ENCODE peak calls at places on chromosomes 12 and 14, in seven cellular contexts. One of them, this sample, is unnamed.

GRCh38 chr12:117461732-117462131 is 100.3 kb upstream of the NOS1 start:
- DNase-seq in left ventricle myocardium superior: no peak
- DNase-seq in NCI-H226: no peak
- DNase-seq in retina: no peak
- DNase-seq in NCI-H345: no peak
- DNase-seq in NCI-H1092 treated with DMSO at 0.1 percent for 48 hours: no peak
- DNase-seq in stimulated activated CD4-positive, alpha-beta T cell treated with anti-CD3 and anti-CD28 coated beads, Interleukin-4, amount 100 ng/mL, for 4 hours: no peak
- DNase-seq in this sample: no peak

GRCh38 chr12:27800819-27801218 is 20.8 kb upstream of the MANSC4 start:
- DNase-seq in left ventricle myocardium superior: no peak
- DNase-seq in NCI-H226: no peak
- DNase-seq in retina: no peak
- DNase-seq in NCI-H345: no peak
- DNase-seq in NCI-H1092 treated with DMSO at 0.1 percent for 48 hours: no peak
- DNase-seq in stimulated activated CD4-positive, alpha-beta T cell treated with anti-CD3 and anti-CD28 coated beads, Interleukin-4, amount 100 ng/mL, for 4 hours: no peak
- DNase-seq in this sample: no peak

GRCh38 chr14:61574514-61574807 is 120.9 kb upstream of the HIF1A start:
- DNase-seq in left ventricle myocardium superior: no peak
- DNase-seq in NCI-H226: no peak
- DNase-seq in retina: peak
- DNase-seq in NCI-H345: no peak
- DNase-seq in NCI-H1092 treated with DMSO at 0.1 percent for 48 hours: no peak
- DNase-seq in stimulated activated CD4-positive, alpha-beta T cell treated with anti-CD3 and anti-CD28 coated beads, Interleukin-4, amount 100 ng/mL, for 4 hours: no peak
- DNase-seq in this sample: no peak

GRCh38 chr14:104203071-104203425 is 64.7 kb downstream of the KIF26A start:
- DNase-seq in left ventricle myocardium superior: no peak
- DNase-seq in NCI-H226: no peak
- DNase-seq in retina: no peak
- DNase-seq in NCI-H345: no peak
- DNase-seq in NCI-H1092 treated with DMSO at 0.1 percent for 48 hours: no peak
- DNase-seq in stimulated activated CD4-positive, alpha-beta T cell treated with anti-CD3 and anti-CD28 coated beads, Interleukin-4, amount 100 ng/mL, for 4 hours: no peak
- DNase-seq in this sample: no peak

GRCh38 chr12:78096909-78097597 is 266.4 kb downstream of the NAV3 start:
- DNase-seq in left ventricle myocardium superior: no peak
- DNase-seq in NCI-H226: no peak
- DNase-seq in retina: no peak
- DNase-seq in NCI-H345: peak
- DNase-seq in NCI-H1092 treated with DMSO at 0.1 percent for 48 hours: peak
- DNase-seq in stimulated activated CD4-positive, alpha-beta T cell treated with anti-CD3 and anti-CD28 coated beads, Interleukin-4, amount 100 ng/mL, for 4 hours: no peak
- DNase-seq in this sample: no peak

GRCh38 chr12:5259523-5259922 is 172.4 kb upstream of the NTF3 start:
- DNase-seq in left ventricle myocardium superior: no peak
- DNase-seq in NCI-H226: no peak
- DNase-seq in retina: no peak
- DNase-seq in NCI-H345: no peak
- DNase-seq in NCI-H1092 treated with DMSO at 0.1 percent for 48 hours: no peak
- DNase-seq in stimulated activated CD4-positive, alpha-beta T cell treated with anti-CD3 and anti-CD28 coated beads, Interleukin-4, amount 100 ng/mL, for 4 hours: no peak
- DNase-seq in this sample: no peak

GRCh38 chr14:54562334-54562733 is 4.6 kb upstream of the SAMD4A start:
- DNase-seq in left ventricle myocardium superior: no peak
- DNase-seq in NCI-H226: peak
- DNase-seq in retina: no peak
- DNase-seq in NCI-H345: peak
- DNase-seq in NCI-H1092 treated with DMSO at 0.1 percent for 48 hours: no peak
- DNase-seq in stimulated activated CD4-positive, alpha-beta T cell treated with anti-CD3 and anti-CD28 coated beads, Interleukin-4, amount 100 ng/mL, for 4 hours: no peak
- DNase-seq in this sample: no peak

GRCh38 chr14:47040490-47040889 is 388.9 kb upstream of the RPL10L start:
- DNase-seq in left ventricle myocardium superior: no peak
- DNase-seq in NCI-H226: peak
- DNase-seq in retina: peak
- DNase-seq in NCI-H345: peak
- DNase-seq in NCI-H1092 treated with DMSO at 0.1 percent for 48 hours: peak
- DNase-seq in stimulated activated CD4-positive, alpha-beta T cell treated with anti-CD3 and anti-CD28 coated beads, Interleukin-4, amount 100 ng/mL, for 4 hours: no peak
- DNase-seq in this sample: no peak

GRCh38 chr14:61003571-61003970 is 22.5 kb downstream of the SLC38A6 start:
- DNase-seq in left ventricle myocardium superior: no peak
- DNase-seq in NCI-H226: no peak
- DNase-seq in retina: no peak
- DNase-seq in NCI-H345: no peak
- DNase-seq in NCI-H1092 treated with DMSO at 0.1 percent for 48 hours: no peak
- DNase-seq in stimulated activated CD4-positive, alpha-beta T cell treated with anti-CD3 and anti-CD28 coated beads, Interleukin-4, amount 100 ng/mL, for 4 hours: no peak
- DNase-seq in this sample: no peak

GRCh38 chr12:94329366-94329765 is 130.3 kb downstream of the CEP83 start:
- DNase-seq in left ventricle myocardium superior: no peak
- DNase-seq in NCI-H226: no peak
- DNase-seq in retina: no peak
- DNase-seq in NCI-H345: no peak
- DNase-seq in NCI-H1092 treated with DMSO at 0.1 percent for 48 hours: peak
- DNase-seq in stimulated activated CD4-positive, alpha-beta T cell treated with anti-CD3 and anti-CD28 coated beads, Interleukin-4, amount 100 ng/mL, for 4 hours: no peak
- DNase-seq in this sample: no peak

GRCh38 chr12:25767613-25768012 is 190.9 kb upstream of the RASSF8 start:
- DNase-seq in left ventricle myocardium superior: no peak
- DNase-seq in NCI-H226: no peak
- DNase-seq in retina: no peak
- DNase-seq in NCI-H345: no peak
- DNase-seq in NCI-H1092 treated with DMSO at 0.1 percent for 48 hours: no peak
- DNase-seq in stimulated activated CD4-positive, alpha-beta T cell treated with anti-CD3 and anti-CD28 coated beads, Interleukin-4, amount 100 ng/mL, for 4 hours: no peak
- DNase-seq in this sample: no peak

GRCh38 chr12:103519632-103520031 is 23.9 kb upstream of the C12orf42 start:
- DNase-seq in left ventricle myocardium superior: no peak
- DNase-seq in NCI-H226: no peak
- DNase-seq in retina: no peak
- DNase-seq in NCI-H345: no peak
- DNase-seq in NCI-H1092 treated with DMSO at 0.1 percent for 48 hours: no peak
- DNase-seq in stimulated activated CD4-positive, alpha-beta T cell treated with anti-CD3 and anti-CD28 coated beads, Interleukin-4, amount 100 ng/mL, for 4 hours: no peak
- DNase-seq in this sample: no peak

GRCh38 chr12:115421796-115422709 is 738.1 kb upstream of the TBX3 start:
- DNase-seq in left ventricle myocardium superior: no peak
- DNase-seq in NCI-H226: no peak
- DNase-seq in retina: no peak
- DNase-seq in NCI-H345: no peak
- DNase-seq in NCI-H1092 treated with DMSO at 0.1 percent for 48 hours: no peak
- DNase-seq in stimulated activated CD4-positive, alpha-beta T cell treated with anti-CD3 and anti-CD28 coated beads, Interleukin-4, amount 100 ng/mL, for 4 hours: no peak
- DNase-seq in this sample: no peak

GRCh38 chr12:98820005-98820404 is 174.9 kb downstream of the APAF1 start:
- DNase-seq in left ventricle myocardium superior: no peak
- DNase-seq in NCI-H226: no peak
- DNase-seq in retina: no peak
- DNase-seq in NCI-H345: no peak
- DNase-seq in NCI-H1092 treated with DMSO at 0.1 percent for 48 hours: no peak
- DNase-seq in stimulated activated CD4-positive, alpha-beta T cell treated with anti-CD3 and anti-CD28 coated beads, Interleukin-4, amount 100 ng/mL, for 4 hours: no peak
- DNase-seq in this sample: no peak

GRCh38 chr14:94971750-94972149 is 185.6 kb downstream of the DICER1 start:
- DNase-seq in left ventricle myocardium superior: peak
- DNase-seq in NCI-H226: no peak
- DNase-seq in retina: no peak
- DNase-seq in NCI-H345: no peak
- DNase-seq in NCI-H1092 treated with DMSO at 0.1 percent for 48 hours: no peak
- DNase-seq in stimulated activated CD4-positive, alpha-beta T cell treated with anti-CD3 and anti-CD28 coated beads, Interleukin-4, amount 100 ng/mL, for 4 hours: no peak
- DNase-seq in this sample: no peak

GRCh38 chr12:50297027-50297426 is 13.7 kb upstream of the LIMA1 start:
- DNase-seq in left ventricle myocardium superior: no peak
- DNase-seq in NCI-H226: no peak
- DNase-seq in retina: no peak
- DNase-seq in NCI-H345: no peak
- DNase-seq in NCI-H1092 treated with DMSO at 0.1 percent for 48 hours: no peak
- DNase-seq in stimulated activated CD4-positive, alpha-beta T cell treated with anti-CD3 and anti-CD28 coated beads, Interleukin-4, amount 100 ng/mL, for 4 hours: no peak
- DNase-seq in this sample: no peak

GRCh38 chr12:46659032-46659703 is 166.6 kb downstream of the SLC38A4 start:
- DNase-seq in left ventricle myocardium superior: no peak
- DNase-seq in NCI-H226: no peak
- DNase-seq in retina: peak
- DNase-seq in NCI-H345: no peak
- DNase-seq in NCI-H1092 treated with DMSO at 0.1 percent for 48 hours: no peak
- DNase-seq in stimulated activated CD4-positive, alpha-beta T cell treated with anti-CD3 and anti-CD28 coated beads, Interleukin-4, amount 100 ng/mL, for 4 hours: no peak
- DNase-seq in this sample: no peak

GRCh38 chr14:23430733-23431105 is 4.7 kb downstream of the MYH7 start:
- DNase-seq in left ventricle myocardium superior: no peak
- DNase-seq in NCI-H226: no peak
- DNase-seq in retina: peak
- DNase-seq in NCI-H345: no peak
- DNase-seq in NCI-H1092 treated with DMSO at 0.1 percent for 48 hours: peak
- DNase-seq in stimulated activated CD4-positive, alpha-beta T cell treated with anti-CD3 and anti-CD28 coated beads, Interleukin-4, amount 100 ng/mL, for 4 hours: no peak
- DNase-seq in this sample: peak

GRCh38 chr14:72726444-72726843 is 167.5 kb downstream of the DPF3 start:
- DNase-seq in left ventricle myocardium superior: no peak
- DNase-seq in NCI-H226: no peak
- DNase-seq in retina: no peak
- DNase-seq in NCI-H345: no peak
- DNase-seq in NCI-H1092 treated with DMSO at 0.1 percent for 48 hours: no peak
- DNase-seq in stimulated activated CD4-positive, alpha-beta T cell treated with anti-CD3 and anti-CD28 coated beads, Interleukin-4, amount 100 ng/mL, for 4 hours: no peak
- DNase-seq in this sample: no peak

GRCh38 chr14:105944632-105945610 is 418.5 kb downstream of the TMEM121 start:
- DNase-seq in left ventricle myocardium superior: peak
- DNase-seq in NCI-H226: peak
- DNase-seq in retina: no peak
- DNase-seq in NCI-H345: peak
- DNase-seq in NCI-H1092 treated with DMSO at 0.1 percent for 48 hours: peak
- DNase-seq in stimulated activated CD4-positive, alpha-beta T cell treated with anti-CD3 and anti-CD28 coated beads, Interleukin-4, amount 100 ng/mL, for 4 hours: peak
- DNase-seq in this sample: peak

GRCh38 chr12:107032266-107032665 is 45.3 kb upstream of the MTERF2 start:
- DNase-seq in left ventricle myocardium superior: no peak
- DNase-seq in NCI-H226: no peak
- DNase-seq in retina: no peak
- DNase-seq in NCI-H345: no peak
- DNase-seq in NCI-H1092 treated with DMSO at 0.1 percent for 48 hours: no peak
- DNase-seq in stimulated activated CD4-positive, alpha-beta T cell treated with anti-CD3 and anti-CD28 coated beads, Interleukin-4, amount 100 ng/mL, for 4 hours: no peak
- DNase-seq in this sample: no peak

GRCh38 chr12:50505386-50505827 is 622 bp downstream of the DIP2B start:
- DNase-seq in left ventricle myocardium superior: no peak
- DNase-seq in NCI-H226: peak
- DNase-seq in retina: no peak
- DNase-seq in NCI-H345: no peak
- DNase-seq in NCI-H1092 treated with DMSO at 0.1 percent for 48 hours: peak
- DNase-seq in stimulated activated CD4-positive, alpha-beta T cell treated with anti-CD3 and anti-CD28 coated beads, Interleukin-4, amount 100 ng/mL, for 4 hours: peak
- DNase-seq in this sample: peak

GRCh38 chr12:55067701-55068100 is 47.9 kb downstream of the NEUROD4 start:
- DNase-seq in left ventricle myocardium superior: no peak
- DNase-seq in NCI-H226: no peak
- DNase-seq in retina: peak
- DNase-seq in NCI-H345: no peak
- DNase-seq in NCI-H1092 treated with DMSO at 0.1 percent for 48 hours: no peak
- DNase-seq in stimulated activated CD4-positive, alpha-beta T cell treated with anti-CD3 and anti-CD28 coated beads, Interleukin-4, amount 100 ng/mL, for 4 hours: no peak
- DNase-seq in this sample: no peak

GRCh38 chr12:123891516-123892179 is 81.0 kb downstream of the CCDC92 start:
- DNase-seq in left ventricle myocardium superior: no peak
- DNase-seq in NCI-H226: no peak
- DNase-seq in retina: peak
- DNase-seq in NCI-H345: no peak
- DNase-seq in NCI-H1092 treated with DMSO at 0.1 percent for 48 hours: no peak
- DNase-seq in stimulated activated CD4-positive, alpha-beta T cell treated with anti-CD3 and anti-CD28 coated beads, Interleukin-4, amount 100 ng/mL, for 4 hours: no peak
- DNase-seq in this sample: no peak

GRCh38 chr12:104749555-104749954 is 208.5 kb downstream of the SLC41A2 start:
- DNase-seq in left ventricle myocardium superior: no peak
- DNase-seq in NCI-H226: no peak
- DNase-seq in retina: peak
- DNase-seq in NCI-H345: no peak
- DNase-seq in NCI-H1092 treated with DMSO at 0.1 percent for 48 hours: no peak
- DNase-seq in stimulated activated CD4-positive, alpha-beta T cell treated with anti-CD3 and anti-CD28 coated beads, Interleukin-4, amount 100 ng/mL, for 4 hours: no peak
- DNase-seq in this sample: no peak

GRCh38 chr12:124694846-124695497 is 127.6 kb upstream of the NCOR2 start:
- DNase-seq in left ventricle myocardium superior: peak
- DNase-seq in NCI-H226: peak
- DNase-seq in retina: no peak
- DNase-seq in NCI-H345: no peak
- DNase-seq in NCI-H1092 treated with DMSO at 0.1 percent for 48 hours: no peak
- DNase-seq in stimulated activated CD4-positive, alpha-beta T cell treated with anti-CD3 and anti-CD28 coated beads, Interleukin-4, amount 100 ng/mL, for 4 hours: no peak
- DNase-seq in this sample: no peak

GRCh38 chr12:47975816-47976215 is 12.4 kb downstream of the TMEM106C start:
- DNase-seq in left ventricle myocardium superior: no peak
- DNase-seq in NCI-H226: no peak
- DNase-seq in retina: no peak
- DNase-seq in NCI-H345: no peak
- DNase-seq in NCI-H1092 treated with DMSO at 0.1 percent for 48 hours: no peak
- DNase-seq in stimulated activated CD4-positive, alpha-beta T cell treated with anti-CD3 and anti-CD28 coated beads, Interleukin-4, amount 100 ng/mL, for 4 hours: no peak
- DNase-seq in this sample: no peak

GRCh38 chr12:108129017-108129812 is at the start of gene WSCD2:
- DNase-seq in left ventricle myocardium superior: peak
- DNase-seq in NCI-H226: no peak
- DNase-seq in retina: peak
- DNase-seq in NCI-H345: peak
- DNase-seq in NCI-H1092 treated with DMSO at 0.1 percent for 48 hours: peak
- DNase-seq in stimulated activated CD4-positive, alpha-beta T cell treated with anti-CD3 and anti-CD28 coated beads, Interleukin-4, amount 100 ng/mL, for 4 hours: no peak
- DNase-seq in this sample: no peak

GRCh38 chr14:67421356-67422224 is 9.6 kb upstream of the PLEK2 start:
- DNase-seq in left ventricle myocardium superior: no peak
- DNase-seq in NCI-H226: no peak
- DNase-seq in retina: no peak
- DNase-seq in NCI-H345: no peak
- DNase-seq in NCI-H1092 treated with DMSO at 0.1 percent for 48 hours: no peak
- DNase-seq in stimulated activated CD4-positive, alpha-beta T cell treated with anti-CD3 and anti-CD28 coated beads, Interleukin-4, amount 100 ng/mL, for 4 hours: no peak
- DNase-seq in this sample: no peak

GRCh38 chr12:108516511-108517275 is 1.6 kb downstream of the FICD start:
- DNase-seq in left ventricle myocardium superior: no peak
- DNase-seq in NCI-H226: no peak
- DNase-seq in retina: no peak
- DNase-seq in NCI-H345: no peak
- DNase-seq in NCI-H1092 treated with DMSO at 0.1 percent for 48 hours: no peak
- DNase-seq in stimulated activated CD4-positive, alpha-beta T cell treated with anti-CD3 and anti-CD28 coated beads, Interleukin-4, amount 100 ng/mL, for 4 hours: no peak
- DNase-seq in this sample: no peak